ENCODE peak calls at places on chromosome 2, in ten cellular contexts. A, H, E, I, X, R, N, O, F and Q are unnamed samples.

GRCh38 chr2:240593703-240594451 is 7.3 kb downstream of the CAPN10 start:
- DNase-seq in R (no peak), F (peak), H (no peak), E (no peak), N (no peak), O (peak), I (no peak), X (peak), A (no peak), Q (no peak)

GRCh38 chr2:224518806-224519580 is 66.2 kb downstream of the CUL3 start:
- DNase-seq in A (no peak), I (no peak), X (no peak), E (peak), H (no peak), F (no peak), R (no peak), N (no peak), O (no peak), Q (no peak)

GRCh38 chr2:67159929-67160328 is 237.2 kb upstream of the ETAA1 start:
- DNase-seq in O (no peak), A (no peak), N (no peak), I (no peak), E (peak), X (no peak), F (no peak), H (no peak), R (no peak), Q (no peak)

GRCh38 chr2:200765139-200765951 is 46.4 kb upstream of the BZW1 start:
- DNase-seq in R (peak), I (no peak), O (no peak), H (no peak), F (no peak), A (no peak), E (peak), N (no peak), X (no peak), Q (no peak)

GRCh38 chr2:201313362-201313761 is 43.8 kb downstream of the FLACC1 start:
- DNase-seq in A (no peak), F (no peak), I (no peak), R (no peak), X (no peak), H (no peak), N (no peak), E (no peak), O (no peak), Q (no peak)

GRCh38 chr2:167784071-167784400 is 463.4 kb downstream of the STK39 start:
- DNase-seq in R (no peak), A (no peak), X (no peak), O (no peak), E (no peak), I (no peak), H (no peak), N (no peak), F (no peak), Q (no peak)

GRCh38 chr2:240687741-240688562 is 3.7 kb upstream of the AQP12A start:
- DNase-seq in O (peak), X (no peak), N (peak), H (no peak), I (no peak), A (no peak), E (no peak), R (no peak), F (no peak), Q (no peak)

GRCh38 chr2:148909114-148909513 is 34.1 kb downstream of the KIF5C start:
- DNase-seq in I (no peak), N (peak), E (peak), A (no peak), H (no peak), O (no peak), R (no peak), F (no peak), X (no peak), Q (no peak)

GRCh38 chr2:24411488-24412146 is 51.3 kb upstream of the ITSN2 start:
- DNase-seq in H (no peak), N (peak), I (no peak), O (no peak), A (no peak), X (no peak), R (no peak), E (no peak), F (no peak), Q (no peak)

GRCh38 chr2:3472966-3473365 is 46.4 kb downstream of the ADI1 start:
- DNase-seq in E (no peak), F (no peak), N (no peak), X (peak), O (peak), H (no peak), A (no peak), I (no peak), R (no peak), Q (no peak)

GRCh38 chr2:64888591-64889309 is 100.4 kb upstream of the SLC1A4 start:
- DNase-seq in H (no peak), E (peak), X (no peak), A (no peak), O (no peak), I (no peak), F (peak), N (peak), R (no peak), Q (no peak)

GRCh38 chr2:85222792-85223191 is 89.6 kb downstream of the TCF7L1 start:
- DNase-seq in N (no peak), H (peak), A (no peak), E (no peak), X (no peak), R (no peak), I (no peak), F (no peak), O (no peak), Q (no peak)

GRCh38 chr2:172964511-172964910 is 111.1 kb upstream of the MAP3K20 start:
- DNase-seq in R (no peak), H (no peak), O (no peak), N (no peak), X (no peak), F (no peak), I (no peak), E (peak), A (no peak), Q (no peak)

GRCh38 chr2:167818521-167818920 is 428.9 kb downstream of the STK39 start:
- DNase-seq in E (no peak), I (no peak), F (no peak), R (no peak), A (no peak), O (no peak), H (no peak), X (no peak), N (no peak), Q (no peak)

GRCh38 chr2:72278046-72278445 is 130.4 kb upstream of the CYP26B1 start:
- DNase-seq in E (peak), A (no peak), X (no peak), O (no peak), R (no peak), H (no peak), I (no peak), F (no peak), N (no peak), Q (no peak)

GRCh38 chr2:217939220-217939619 is 63.6 kb downstream of the TNS1 start:
- DNase-seq in N (no peak), F (no peak), A (no peak), H (no peak), I (no peak), X (no peak), E (no peak), R (no peak), O (peak), Q (no peak)
- H3K4me3 ChIP-seq in N (no peak), F (peak), A (no peak), H (no peak), I (no peak), X (peak), E (no peak), R (no peak), O (peak), Q (no peak)

GRCh38 chr2:188449992-188450391 is 158.3 kb downstream of the GULP1 start:
- DNase-seq in X (no peak), A (no peak), N (no peak), O (no peak), H (no peak), I (no peak), E (no peak), F (no peak), R (no peak), Q (no peak)
- H3K27ac ChIP-seq in X (no peak), A (no peak), N (no peak), O (no peak), H (peak), I (no peak), E (no peak), F (no peak), R (no peak), Q (no peak)

GRCh38 chr2:132415256-132416079 is 1.1 kb upstream of the GPR39 start:
- DNase-seq in N (no peak), I (no peak), E (peak), X (no peak), A (no peak), O (no peak), R (no peak), H (no peak), F (no peak), Q (no peak)
- TF ChIP-seq CTCF in N (peak), I (no peak), E (no peak), X (no peak), A (no peak), O (no peak), R (no peak), H (peak), F (no peak), Q (no peak)

GRCh38 chr2:237923507-237924163 is 43.2 kb upstream of the UBE2F start:
- DNase-seq in H (peak), R (peak), F (peak), I (peak), A (peak), E (peak), N (peak), X (peak), O (peak), Q (peak)
- H3K4me3 ChIP-seq in H (peak), R (peak), F (peak), I (peak), A (peak), E (no peak), N (no peak), X (peak), O (peak), Q (no peak)

DNA sequence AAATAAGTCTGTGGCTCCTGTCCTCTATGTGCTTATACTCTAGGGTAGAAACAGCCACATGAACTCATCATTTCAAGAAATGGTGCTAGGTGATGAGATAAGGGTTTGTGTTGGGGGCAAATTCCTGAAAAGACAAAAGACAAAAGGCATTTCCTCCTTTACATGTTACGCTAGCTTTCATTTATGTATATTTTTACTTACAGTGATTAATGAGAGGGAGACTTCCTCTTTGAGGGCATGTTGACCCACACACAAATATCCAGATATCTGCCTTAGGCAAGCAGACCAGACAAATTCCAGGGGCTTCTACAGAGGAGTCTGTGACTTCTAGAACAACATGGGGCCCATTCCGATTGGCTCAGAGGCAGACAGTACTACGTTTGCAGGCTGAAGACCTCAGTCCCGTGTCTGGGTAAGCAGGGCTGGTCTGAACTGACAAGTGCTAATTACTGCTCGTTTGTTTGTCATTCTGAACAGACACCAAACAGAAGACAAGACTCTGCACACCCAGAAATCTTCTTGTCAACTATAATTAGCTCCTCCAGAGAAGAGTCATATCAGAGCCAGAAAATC is 74.8 kb upstream of the ST6GAL2 start:
- DNase-seq in A (no peak), X (no peak), H (peak), F (no peak), E (no peak), O (no peak), I (no peak), R (no peak), N (no peak), Q (no peak)
- H3K27ac ChIP-seq in A (no peak), X (no peak), H (peak), F (no peak), E (no peak), O (no peak), I (no peak), R (no peak), N (no peak), Q (no peak)

DNA sequence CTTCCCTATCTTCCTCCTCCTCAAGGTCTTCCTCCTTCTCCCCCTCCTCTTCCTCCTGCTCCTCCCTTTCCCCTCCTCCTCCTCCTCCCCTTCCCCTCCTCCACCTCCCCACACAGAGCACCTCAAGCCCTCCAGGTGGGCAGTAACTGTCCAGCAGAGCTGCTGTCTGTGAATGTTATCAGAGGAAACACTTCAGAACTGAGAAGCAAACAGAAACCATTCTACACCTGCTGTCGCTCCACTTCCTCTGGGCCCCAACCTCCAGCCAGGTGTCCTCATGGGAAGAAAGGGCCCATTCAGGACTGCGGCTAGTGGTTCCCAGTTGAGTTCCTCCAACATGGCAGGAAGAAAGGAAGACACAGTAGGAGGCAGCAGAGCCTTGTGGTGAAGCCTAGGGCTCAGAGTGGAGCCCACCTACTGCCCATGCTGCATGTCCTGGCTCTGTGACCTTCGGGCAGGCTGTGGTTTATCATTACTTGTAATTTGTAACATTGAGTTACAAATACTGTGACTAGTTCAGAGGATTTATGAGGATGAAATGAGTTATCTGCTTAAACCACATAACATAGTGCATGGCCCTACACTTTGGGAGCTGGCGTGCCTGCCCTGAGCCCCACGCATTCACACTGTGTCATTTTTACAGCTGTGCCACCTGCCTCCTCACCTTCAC is 165.9 kb upstream of the ID2 start:
- DNase-seq in F (no peak), O (no peak), R (no peak), N (no peak), I (no peak), X (no peak), A (peak), E (no peak), H (no peak), Q (no peak)
- TF ChIP-seq CTCF in F (no peak), O (no peak), R (no peak), N (no peak), I (no peak), X (no peak), A (no peak), E (no peak), H (no peak), Q (no peak)

GRCh38 chr2:221465776-221466175 is 106.3 kb downstream of the EPHA4 start:
- DNase-seq in E (peak), N (no peak), X (no peak), F (no peak), R (no peak), A (no peak), H (no peak), O (no peak), I (peak), Q (no peak)

GRCh38 chr2:221460136-221460535 is 112.0 kb downstream of the EPHA4 start:
- DNase-seq in O (no peak), H (no peak), X (no peak), N (no peak), E (no peak), F (no peak), R (no peak), A (no peak), I (no peak), Q (no peak)

GRCh38 chr2:221467610-221468009 is 104.5 kb downstream of the EPHA4 start:
- DNase-seq in I (no peak), H (no peak), N (no peak), E (peak), O (no peak), F (no peak), A (no peak), X (no peak), R (no peak), Q (no peak)

GRCh38 chr2:221461911-221462310 is 110.2 kb downstream of the EPHA4 start:
- DNase-seq in X (no peak), I (no peak), R (no peak), A (no peak), O (no peak), F (no peak), N (no peak), E (peak), H (no peak), Q (no peak)

GRCh38 chr2:221463235-221463896 is 108.7 kb downstream of the EPHA4 start:
- DNase-seq in X (no peak), I (no peak), H (no peak), N (no peak), A (no peak), E (no peak), R (no peak), F (no peak), O (no peak), Q (no peak)
- H3K4me3 ChIP-seq in X (no peak), I (no peak), H (no peak), N (no peak), A (no peak), E (no peak), R (no peak), F (no peak), O (no peak), Q (no peak)

GRCh38 chr2:147310335-147311057 is 534.3 kb upstream of the ACVR2A start:
- DNase-seq in E (no peak), I (no peak), R (no peak), A (no peak), O (no peak), F (no peak), N (no peak), X (no peak), H (no peak), Q (no peak)

GRCh38 chr2:147311058-147311429 is 533.8 kb upstream of the ACVR2A start:
- DNase-seq in O (no peak), R (no peak), H (no peak), F (no peak), E (no peak), A (no peak), N (no peak), X (no peak), I (no peak), Q (no peak)
- H3K27ac ChIP-seq in O (no peak), R (no peak), H (no peak), F (no peak), E (no peak), A (no peak), N (no peak), X (no peak), I (no peak), Q (no peak)